ENCODE peak calls at places on chromosomes 7 and 10, in nine cellular contexts. S is activated CD8-positive, alpha-beta T cell treated with anti-CD3 and anti-CD28 coated beads, Interleukin-2, amount 10 ng/mL, durations not matched to agents 7 days and 5 days; C is activated CD4-positive, alpha-beta T cell treated with anti-CD3 and anti-CD28 coated beads, Interleukin-2, amount 50 U/mL, for 24 hours; L is type B pancreatic cell; Y is iris pigment epithelial cell; W is GM23248; B is mucosa of gallbladder; F is foreskin fibroblast; D is activated CD4-positive, CD25-positive, alpha-beta regulatory T cell. R is an unnamed sample.

GRCh38 chr10:15805395-15806058 is 54.8 kb downstream of the MINDY3 start:
- DNase-seq in W (no peak), D (no peak), C (no peak), B (no peak), Y (no peak), F (no peak), L (no peak), S (no peak), R (no peak)

GRCh38 chr7:20539201-20539600 is 76.3 kb upstream of the ABCB5 start:
- DNase-seq in Y (no peak), S (no peak), L (no peak), W (peak), B (no peak), D (no peak), F (no peak), C (no peak), R (peak)

GRCh38 chr10:5595591-5596590 is 70.5 kb downstream of the ASB13 start:
- DNase-seq in C (no peak), W (peak), S (no peak), B (no peak), L (no peak), Y (peak), D (no peak), F (peak), R (peak)

GRCh38 chr7:113710310-113711106 is 208.3 kb downstream of the PPP1R3A start:
- DNase-seq in L (no peak), Y (peak), B (peak), F (peak), S (peak), W (peak), D (no peak), C (no peak), R (peak)

GRCh38 chr7:35565927-35566326 is 129.0 kb downstream of the HERPUD2 start:
- DNase-seq in W (no peak), C (no peak), L (no peak), B (no peak), S (peak), D (no peak), F (peak), Y (no peak), R (no peak)

GRCh38 chr7:117946201-117946633 is 73.0 kb upstream of the CTTNBP2 start:
- DNase-seq in S (no peak), Y (peak), W (no peak), F (peak), L (no peak), C (no peak), B (no peak), D (no peak), R (no peak)

GRCh38 chr10:129921065-129921670 is 42.9 kb downstream of the EBF3 start:
- DNase-seq in D (no peak), W (no peak), S (no peak), F (no peak), Y (no peak), C (no peak), B (no peak), L (no peak), R (no peak)

GRCh38 chr7:142797799-142798377 is 27.1 kb downstream of the PRSS2 start:
- DNase-seq in Y (no peak), B (no peak), D (no peak), W (peak), F (peak), C (no peak), L (no peak), S (peak), R (no peak)

GRCh38 chr10:121235692-121236091 is 362.6 kb downstream of the FGFR2 start:
- DNase-seq in S (no peak), C (no peak), Y (no peak), B (no peak), F (no peak), W (no peak), D (no peak), L (no peak), R (no peak)

GRCh38 chr10:75042292-75042974 is 69.0 kb upstream of the SAMD8 start:
- DNase-seq in Y (peak), F (peak), C (no peak), W (peak), S (no peak), B (no peak), D (no peak), L (no peak), R (peak)

GRCh38 chr7:84822941-84823510 is 363.8 kb downstream of the SEMA3D start:
- DNase-seq in B (no peak), W (no peak), D (no peak), L (no peak), S (no peak), Y (no peak), C (no peak), F (no peak), R (no peak)

GRCh38 chr7:805261-805660 is 27.0 kb upstream of the SUN1 start:
- DNase-seq in W (peak), D (no peak), S (no peak), Y (no peak), B (no peak), C (no peak), F (no peak), L (no peak), R (no peak)

GRCh38 chr7:57424515-57425238 is 25.3 kb upstream of the ZNF716 start:
- DNase-seq in S (no peak), F (no peak), D (no peak), W (no peak), Y (no peak), B (no peak), L (no peak), C (no peak), R (no peak)

GRCh38 chr7:93315896-93316295 is 83.7 kb downstream of the VPS50 start:
- DNase-seq in B (no peak), S (no peak), L (no peak), D (no peak), F (peak), C (no peak), Y (no peak), W (peak), R (peak)

GRCh38 chr10:6035101-6035834 is 26.9 kb downstream of the IL2RA start:
- DNase-seq in L (peak), W (no peak), F (no peak), B (peak), Y (no peak), D (no peak), S (peak), C (no peak), R (no peak)

GRCh38 chr10:107013258-107014001 is 151.1 kb downstream of the SORCS1 start:
- DNase-seq in D (no peak), W (no peak), F (no peak), B (no peak), L (no peak), Y (no peak), S (no peak), C (no peak), R (no peak)

GRCh38 chr7:1285556-1286301 is 53.1 kb downstream of the UNCX start:
- DNase-seq in Y (no peak), C (no peak), B (no peak), D (no peak), F (no peak), S (no peak), W (no peak), L (no peak), R (no peak)

GRCh38 chr10:2928219-2928840 is 139.0 kb upstream of the PFKP start:
- DNase-seq in L (no peak), D (peak), W (peak), S (peak), B (peak), F (peak), Y (peak), C (peak), R (peak)

GRCh38 chr7:157975401-157976372 is 611.9 kb downstream of the PTPRN2 start:
- DNase-seq in L (no peak), Y (no peak), B (no peak), S (no peak), C (no peak), D (no peak), W (no peak), F (no peak), R (no peak)

GRCh38 chr7:1192171-1192676 is 32.2 kb upstream of the ZFAND2A start:
- DNase-seq in W (peak), L (no peak), Y (peak), C (no peak), F (peak), B (no peak), S (peak), D (no peak), R (peak)

GRCh38 chr7:156096806-156097538 is 284.7 kb upstream of the SHH start:
- DNase-seq in F (no peak), S (no peak), L (peak), C (no peak), D (no peak), Y (no peak), W (no peak), B (no peak), R (no peak)

GRCh38 chr7:128236924-128237586 is 4.0 kb upstream of the LEP start:
- DNase-seq in C (no peak), B (no peak), S (peak), W (peak), D (no peak), L (no peak), Y (peak), F (peak), R (peak)

GRCh38 chr7:68787586-68787985 is 810.7 kb upstream of the AUTS2 start:
- DNase-seq in Y (no peak), L (no peak), B (no peak), C (no peak), S (no peak), F (no peak), W (no peak), D (no peak), R (no peak)

GRCh38 chr10:130230036-130230435 is 93.8 kb downstream of the GLRX3 start:
- DNase-seq in S (no peak), Y (no peak), F (no peak), C (no peak), B (no peak), L (no peak), W (no peak), D (no peak), R (no peak)

GRCh38 chr7:64946772-64947171 is 43.7 kb downstream of the ZNF273 start:
- DNase-seq in B (no peak), L (no peak), D (no peak), F (no peak), S (no peak), W (peak), Y (peak), C (no peak), R (peak)

GRCh38 chr10:90665905-90666662 is 191.8 kb downstream of the HTR7 start:
- DNase-seq in L (no peak), S (no peak), W (no peak), D (no peak), F (no peak), C (no peak), B (no peak), Y (no peak), R (no peak)

GRCh38 chr7:69622960-69623359 is 24.7 kb downstream of the AUTS2 start:
- DNase-seq in Y (no peak), B (no peak), F (no peak), D (no peak), S (no peak), C (no peak), W (no peak), L (no peak), R (no peak)

GRCh38 chr7:116380030-116380429 is 119.5 kb upstream of the CAV2 start:
- DNase-seq in W (peak), F (peak), Y (no peak), B (no peak), D (no peak), L (no peak), S (no peak), C (no peak), R (peak)

GRCh38 chr10:132580617-132581016 is 43.0 kb downstream of the INPP5A start:
- DNase-seq in F (no peak), D (no peak), Y (no peak), C (no peak), L (no peak), B (no peak), W (no peak), S (no peak), R (no peak)